ENCODE peak calls at places on chromosomes 3 and 15, in five cellular contexts. D, X, Z, I and U are unnamed samples.

GRCh38 chr15:95880630-95881029 is 449.9 kb upstream of the NR2F2 start:
- DNase-seq in D (no peak), I (no peak), X (no peak), Z (no peak), U (no peak)

GRCh38 chr3:377158-377561 is 180.6 kb downstream of the CHL1 start:
- DNase-seq in I (peak; percentile 71), Z (peak; percentile 25), D (no peak), X (peak; percentile 15), U (no peak)

GRCh38 chr3:184405075-184406060 is 25.5 kb downstream of the CHRD start:
- DNase-seq in Z (no peak), X (no peak), I (no peak), D (no peak), U (no peak)

GRCh38 chr3:45864760-45865567 is 21.4 kb upstream of the CCR9 start:
- DNase-seq in D (no peak), I (no peak), X (no peak), Z (no peak), U (no peak)

GRCh38 chr3:115819785-115820384 is 196.6 kb downstream of the GAP43 start:
- DNase-seq in D (no peak), X (peak; percentile 59), I (peak; percentile 89), Z (peak; percentile 85), U (peak; percentile 50)

GRCh38 chr15:65881766-65882434 is 12.6 kb downstream of the RAB11A start:
- DNase-seq in Z (no peak), I (no peak), X (no peak), D (no peak), U (no peak)

GRCh38 chr3:40637891-40638290 is 113.1 kb downstream of the ZNF621 start:
- DNase-seq in X (no peak), D (no peak), I (no peak), Z (no peak), U (no peak)

GRCh38 chr15:30992465-30992864 is 1.0 kb upstream of the MTMR10 start:
- DNase-seq in D (no peak), X (no peak), Z (no peak), I (no peak), U (peak; percentile 40)

GRCh38 chr15:68341851-68342336 is 64.3 kb downstream of the FEM1B start:
- DNase-seq in Z (peak; percentile 76), I (peak; percentile 6), D (no peak), X (no peak), U (no peak)

GRCh38 chr15:58525926-58526538 is 94.2 kb downstream of the LIPC start:
- DNase-seq in X (no peak), I (no peak), Z (no peak), D (no peak), U (no peak)

GRCh38 chr15:39770748-39771689 is 11.6 kb downstream of the FSIP1 start:
- DNase-seq in Z (peak; percentile 90), D (no peak), I (no peak), X (no peak), U (no peak)

DNA sequence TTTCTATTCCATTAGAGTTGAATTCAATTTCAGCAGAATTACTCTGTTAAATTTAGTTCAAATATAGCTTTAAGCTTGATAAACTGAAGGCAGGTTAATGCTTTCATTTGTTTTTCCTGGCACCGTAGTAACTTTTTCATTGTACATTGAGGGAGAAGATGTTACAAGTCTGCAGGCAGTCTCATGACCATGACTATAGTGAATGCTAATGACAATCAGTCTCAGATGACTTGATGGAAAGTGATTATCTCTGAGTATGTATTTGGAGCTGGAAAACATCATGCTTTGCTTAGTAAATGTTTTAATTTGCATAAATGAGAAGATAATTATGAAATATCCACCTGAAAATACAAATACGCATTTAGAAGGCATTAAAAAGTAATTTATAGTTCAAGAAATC is 16.0 kb upstream of the RNF7 start:
- DNase-seq in X (no peak), Z (no peak), I (no peak), D (no peak), U (no peak)
- H2BK12ac ChIP-seq in X (no peak overlapping the region), Z (no peak overlapping the region), I (no peak overlapping the region), D (no peak overlapping the region), U (no peak overlapping the region)

GRCh38 chr3:21962456-21962855 is 211.4 kb upstream of the ZNF385D start:
- DNase-seq in D (no peak), Z (no peak), I (no peak), X (no peak), U (no peak)
- H2BK12ac ChIP-seq in D (no peak overlapping the region), Z (no peak overlapping the region), I (no peak overlapping the region), X (no peak overlapping the region), U (no peak overlapping the region)

GRCh38 chr3:123833398-123833785 is 50.7 kb downstream of the MYLK start:
- DNase-seq in I (no peak), D (no peak), X (no peak), Z (no peak), U (no peak)

GRCh38 chr3:123840961-123841360 is 43.2 kb downstream of the MYLK start:
- DNase-seq in X (no peak), Z (no peak), I (no peak), D (no peak), U (no peak)

GRCh38 chr3:123834631-123835030 is 49.5 kb downstream of the MYLK start:
- DNase-seq in D (no peak), Z (peak; percentile 82), X (no peak), I (peak; percentile 1), U (no peak)

GRCh38 chr3:123841476-123842238 is 42.5 kb downstream of the MYLK start:
- DNase-seq in I (no peak), Z (no peak), X (no peak), D (no peak), U (no peak)

GRCh38 chr3:123837858-123838257 is 46.3 kb downstream of the MYLK start:
- DNase-seq in X (no peak), Z (no peak), I (no peak), D (no peak), U (no peak)
- H2BK12ac ChIP-seq in X (no peak overlapping the region), Z (no peak overlapping the region), I (no peak overlapping the region), D (no peak overlapping the region), U (no peak overlapping the region)

GRCh38 chr3:149523899-149524298 is 49.4 kb downstream of the TM4SF4 start:
- DNase-seq in Z (no peak), D (no peak), I (no peak), X (no peak), U (no peak)

GRCh38 chr3:149516920-149517319 is 42.4 kb downstream of the TM4SF4 start:
- DNase-seq in D (no peak), I (no peak), Z (no peak), X (no peak), U (no peak)

GRCh38 chr3:149514471-149514870 is 40.0 kb downstream of the TM4SF4 start:
- DNase-seq in Z (no peak), I (no peak), D (no peak), X (no peak), U (no peak)

GRCh38 chr3:149515242-149515641 is 40.7 kb downstream of the TM4SF4 start:
- DNase-seq in X (no peak), D (no peak), Z (no peak), I (no peak), U (no peak)

DNA sequence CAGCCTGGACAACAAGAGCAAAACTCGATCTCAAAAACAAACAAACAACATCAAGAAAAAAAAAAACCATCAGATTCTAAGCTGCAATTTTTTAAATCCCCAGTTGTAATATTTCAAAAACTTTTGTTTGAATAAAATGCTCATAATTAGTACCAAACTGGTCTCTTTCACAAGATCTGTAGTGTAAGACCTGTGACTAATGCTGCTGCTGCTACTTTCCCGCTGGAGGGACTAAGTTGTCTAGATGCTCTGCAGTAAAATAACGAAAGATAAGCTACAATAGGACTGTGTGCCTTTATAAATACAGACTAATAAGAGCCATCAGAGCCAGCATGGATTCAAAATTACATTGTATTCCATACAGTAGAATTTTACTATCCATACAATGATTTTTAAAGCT is 45.4 kb downstream of the TM4SF4 start:
- DNase-seq in X (no peak), D (no peak), I (no peak), Z (no peak), U (no peak)
- H2BK12ac ChIP-seq in X (no peak overlapping the region), D (no peak overlapping the region), I (no peak overlapping the region), Z (no peak overlapping the region), U (no peak overlapping the region)

GRCh38 chr3:193879099-193879863 is 256.7 kb upstream of the HES1 start:
- DNase-seq in X (no peak), I (peak; percentile 62), Z (no peak), D (no peak), U (no peak)
- H2BK12ac ChIP-seq in X (no peak overlapping the region), I (peak overlapping the region; percentile 19), Z (no peak overlapping the region), D (peak overlapping the region; percentile 81), U (no peak overlapping the region)

GRCh38 chr3:186125118-186125517 is 16.2 kb upstream of the ETV5 start:
- DNase-seq in Z (no peak), D (no peak), I (no peak), X (no peak), U (no peak)
- H2BK12ac ChIP-seq in Z (no peak overlapping the region), D (peak overlapping the region; percentile 86), I (no peak overlapping the region), X (peak overlapping the region; percentile 51), U (no peak overlapping the region)

GRCh38 chr15:26872206-26872605 is 5.3 kb downstream of the GABRA5 start:
- DNase-seq in Z (no peak), D (no peak), I (no peak), X (no peak), U (no peak)

GRCh38 chr15:26873846-26874245 is 7.0 kb downstream of the GABRA5 start:
- DNase-seq in Z (no peak), D (no peak), X (no peak), I (no peak), U (no peak)

GRCh38 chr15:26877842-26878241 is 11.0 kb downstream of the GABRA5 start:
- DNase-seq in X (no peak), I (no peak), Z (no peak), D (no peak), U (no peak)

GRCh38 chr15:26875476-26875850 is 8.6 kb downstream of the GABRA5 start:
- DNase-seq in D (no peak), X (no peak), Z (no peak), I (no peak), U (no peak)

DNA sequence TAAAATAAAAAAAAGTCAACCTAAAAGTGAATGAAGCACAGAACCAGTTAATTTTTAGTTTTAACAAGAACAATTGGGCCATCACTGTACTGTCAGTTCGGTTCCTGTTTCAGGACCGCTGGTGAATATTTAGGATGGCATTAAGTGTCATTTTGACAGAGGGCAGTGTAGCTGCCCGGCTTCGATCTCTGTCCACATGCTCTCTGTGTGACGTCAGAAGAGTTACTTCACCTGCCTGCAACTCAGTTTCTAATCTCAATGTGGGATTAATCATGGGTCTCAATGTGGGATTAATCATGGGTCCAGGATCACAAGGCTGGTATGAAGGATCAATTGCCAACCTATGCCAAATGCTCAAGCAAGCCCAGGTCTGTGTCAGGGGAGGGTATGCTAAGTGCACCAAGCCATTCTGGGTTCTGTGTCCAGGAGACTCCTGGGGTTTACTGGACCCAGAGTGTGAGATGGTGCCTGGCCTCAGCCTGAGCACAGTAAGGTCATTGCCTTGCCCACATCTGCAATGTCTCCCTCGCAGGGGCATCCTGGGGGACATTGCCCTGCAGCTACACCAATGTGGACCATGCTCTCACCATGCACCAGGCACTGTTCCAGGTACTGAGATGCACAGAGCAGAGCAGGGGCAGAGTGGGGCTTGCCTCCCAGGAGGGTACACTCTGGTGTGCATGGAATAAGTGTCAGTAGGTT is 8.1 kb downstream of the GABRA5 start:
- DNase-seq in D (no peak), Z (no peak), I (no peak), X (no peak), U (no peak)
- H2BK12ac ChIP-seq in D (no peak overlapping the region), Z (no peak overlapping the region), I (no peak overlapping the region), X (no peak overlapping the region), U (no peak overlapping the region)

GRCh38 chr15:82874267-82874666 is 64.8 kb downstream of the WHAMM start:
- DNase-seq in Z (no peak), D (no peak), X (no peak), I (no peak), U (no peak)
- H2BK12ac ChIP-seq in Z (no peak overlapping the region), D (no peak overlapping the region), X (no peak overlapping the region), I (no peak overlapping the region), U (no peak overlapping the region)